ENCODE peak calls at places on chromosomes 16 and 17, in nine cellular contexts. One of them, this sample, is unnamed.

GRCh38 chr17:43892672-43892975 is 14.7 kb downstream of the MPP2 start:
- DNase-seq in glutamatergic neuron: no peak
- DNase-seq in fibroblast of lung: no peak
- DNase-seq in SK-N-SH: no peak
- DNase-seq in GM20000: no peak
- DNase-seq in osteoblast: no peak
- DNase-seq in brain microvascular endothelial cell: no peak
- DNase-seq in dorsolateral prefrontal cortex: no peak
- DNase-seq in left ventricle myocardium inferior: no peak
- DNase-seq in this sample: no peak

GRCh38 chr17:17603178-17603894 is 11.8 kb upstream of the PEMT start:
- DNase-seq in glutamatergic neuron: peak; percentile 85
- DNase-seq in fibroblast of lung: no peak
- DNase-seq in SK-N-SH: no peak
- DNase-seq in GM20000: no peak
- DNase-seq in osteoblast: no peak
- DNase-seq in brain microvascular endothelial cell: no peak
- DNase-seq in dorsolateral prefrontal cortex: no peak
- DNase-seq in left ventricle myocardium inferior: no peak
- DNase-seq in this sample: no peak

GRCh38 chr17:8799001-8799850 is at the start of gene MFSD6L:
- DNase-seq in glutamatergic neuron: no peak
- DNase-seq in fibroblast of lung: peak; percentile 16
- DNase-seq in SK-N-SH: no peak
- DNase-seq in GM20000: no peak
- DNase-seq in osteoblast: no peak
- DNase-seq in brain microvascular endothelial cell: peak; percentile 15
- DNase-seq in dorsolateral prefrontal cortex: no peak
- DNase-seq in left ventricle myocardium inferior: no peak
- DNase-seq in this sample: no peak

GRCh38 chr17:28395968-28396367 is 10.0 kb downstream of the SLC46A1 start:
- DNase-seq in glutamatergic neuron: no peak
- DNase-seq in fibroblast of lung: no peak
- DNase-seq in SK-N-SH: no peak
- DNase-seq in GM20000: no peak
- DNase-seq in osteoblast: no peak
- DNase-seq in brain microvascular endothelial cell: no peak
- DNase-seq in dorsolateral prefrontal cortex: no peak
- DNase-seq in left ventricle myocardium inferior: no peak
- DNase-seq in this sample: no peak

GRCh38 chr17:78484300-78485159 is 92.7 kb downstream of the DNAH17 start:
- DNase-seq in glutamatergic neuron: no peak
- DNase-seq in fibroblast of lung: no peak
- DNase-seq in SK-N-SH: no peak
- DNase-seq in GM20000: peak; percentile 86
- DNase-seq in osteoblast: peak; percentile 89
- DNase-seq in brain microvascular endothelial cell: peak; percentile 6
- DNase-seq in dorsolateral prefrontal cortex: no peak
- DNase-seq in left ventricle myocardium inferior: no peak
- DNase-seq in this sample: no peak

GRCh38 chr17:50904522-50905459 is 38.6 kb upstream of the TOB1 start:
- DNase-seq in glutamatergic neuron: no peak
- DNase-seq in fibroblast of lung: peak; percentile 45
- DNase-seq in SK-N-SH: peak; percentile 90
- DNase-seq in GM20000: no peak
- DNase-seq in osteoblast: no peak
- DNase-seq in brain microvascular endothelial cell: no peak
- DNase-seq in dorsolateral prefrontal cortex: peak; percentile 41
- DNase-seq in left ventricle myocardium inferior: peak; percentile 41
- DNase-seq in this sample: no peak

GRCh38 chr16:49183911-49184310 is 97.7 kb downstream of the CBLN1 start:
- DNase-seq in glutamatergic neuron: peak; percentile 55
- DNase-seq in fibroblast of lung: no peak
- DNase-seq in SK-N-SH: peak; percentile 37
- DNase-seq in GM20000: no peak
- DNase-seq in osteoblast: no peak
- DNase-seq in brain microvascular endothelial cell: no peak
- DNase-seq in dorsolateral prefrontal cortex: no peak
- DNase-seq in left ventricle myocardium inferior: no peak
- DNase-seq in this sample: no peak

GRCh38 chr16:275786-276232 is at the start of gene RGS11:
- DNase-seq in glutamatergic neuron: no peak
- DNase-seq in fibroblast of lung: no peak
- DNase-seq in SK-N-SH: peak; percentile 81
- DNase-seq in GM20000: no peak
- DNase-seq in osteoblast: peak; percentile 91
- DNase-seq in brain microvascular endothelial cell: no peak
- DNase-seq in dorsolateral prefrontal cortex: no peak
- DNase-seq in left ventricle myocardium inferior: no peak
- DNase-seq in this sample: no peak

GRCh38 chr17:77343031-77343866 is 202.5 kb downstream of the SEC14L1 start:
- DNase-seq in glutamatergic neuron: no peak
- DNase-seq in fibroblast of lung: no peak
- DNase-seq in SK-N-SH: no peak
- DNase-seq in GM20000: no peak
- DNase-seq in osteoblast: peak; percentile 2
- DNase-seq in brain microvascular endothelial cell: no peak
- DNase-seq in dorsolateral prefrontal cortex: no peak
- DNase-seq in left ventricle myocardium inferior: no peak
- DNase-seq in this sample: no peak

GRCh38 chr16:57054771-57055170 is 37.6 kb upstream of the CPNE2 start:
- DNase-seq in glutamatergic neuron: no peak
- DNase-seq in fibroblast of lung: no peak
- DNase-seq in SK-N-SH: no peak
- DNase-seq in GM20000: no peak
- DNase-seq in osteoblast: no peak
- DNase-seq in brain microvascular endothelial cell: no peak
- DNase-seq in dorsolateral prefrontal cortex: no peak
- DNase-seq in left ventricle myocardium inferior: no peak
- DNase-seq in this sample: no peak

DNA sequence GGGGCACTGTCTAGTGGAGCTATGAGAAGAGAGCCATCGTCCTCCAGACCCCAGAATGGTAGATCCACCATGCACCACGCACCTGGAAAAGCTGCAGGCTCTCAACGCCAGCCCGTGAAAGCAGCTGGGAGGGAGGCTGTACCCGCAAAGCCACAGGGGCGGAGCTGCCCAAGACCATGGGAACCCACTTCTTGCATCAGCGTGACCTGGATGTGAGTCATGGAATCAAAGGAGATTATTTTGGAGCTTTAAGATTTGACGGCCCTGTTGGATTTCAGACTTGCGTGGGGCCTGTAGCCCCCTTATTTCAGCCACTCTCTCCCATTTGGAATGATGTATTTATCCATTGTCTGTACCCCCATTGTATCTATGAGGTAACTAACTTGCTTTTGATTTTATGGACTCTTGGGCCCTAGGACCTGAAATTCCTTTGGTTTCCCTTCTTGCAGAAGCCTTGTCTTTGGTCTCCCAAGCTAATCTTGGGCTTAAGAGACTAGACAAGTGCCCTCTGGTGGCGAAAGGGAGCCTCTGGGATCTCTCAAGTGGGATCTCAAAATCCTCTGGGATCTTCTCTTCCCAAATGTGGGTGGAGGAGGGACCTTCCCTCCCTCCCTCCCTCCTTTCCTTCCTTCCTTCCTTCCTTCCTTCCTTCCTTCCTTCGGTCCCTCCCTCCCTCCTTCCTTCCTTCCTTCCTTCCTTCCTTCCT is 58.2 kb upstream of the HAPSTR1 start:
- DNase-seq in glutamatergic neuron: peak; percentile 28
- DNase-seq in fibroblast of lung: peak; percentile 69
- DNase-seq in SK-N-SH: peak; percentile 57
- DNase-seq in GM20000: peak; percentile 41
- DNase-seq in osteoblast: peak; percentile 85
- DNase-seq in brain microvascular endothelial cell: peak; percentile 62
- DNase-seq in dorsolateral prefrontal cortex: peak; percentile 43
- DNase-seq in left ventricle myocardium inferior: no peak
- DNase-seq in this sample: peak; percentile 56
- TF ChIP-seq CTCF in glutamatergic neuron: peak; percentile 20
- TF ChIP-seq CTCF in fibroblast of lung: peak; percentile 72
- TF ChIP-seq CTCF in SK-N-SH: peak; percentile 67
- TF ChIP-seq CTCF in GM20000: peak; percentile 9
- TF ChIP-seq CTCF in osteoblast: peak; percentile 67
- TF ChIP-seq CTCF in brain microvascular endothelial cell: peak; percentile 81
- TF ChIP-seq CTCF in dorsolateral prefrontal cortex: peak; percentile 54
- TF ChIP-seq CTCF in left ventricle myocardium inferior: peak; percentile 56
- TF ChIP-seq CTCF in this sample: peak; percentile 50

DNA sequence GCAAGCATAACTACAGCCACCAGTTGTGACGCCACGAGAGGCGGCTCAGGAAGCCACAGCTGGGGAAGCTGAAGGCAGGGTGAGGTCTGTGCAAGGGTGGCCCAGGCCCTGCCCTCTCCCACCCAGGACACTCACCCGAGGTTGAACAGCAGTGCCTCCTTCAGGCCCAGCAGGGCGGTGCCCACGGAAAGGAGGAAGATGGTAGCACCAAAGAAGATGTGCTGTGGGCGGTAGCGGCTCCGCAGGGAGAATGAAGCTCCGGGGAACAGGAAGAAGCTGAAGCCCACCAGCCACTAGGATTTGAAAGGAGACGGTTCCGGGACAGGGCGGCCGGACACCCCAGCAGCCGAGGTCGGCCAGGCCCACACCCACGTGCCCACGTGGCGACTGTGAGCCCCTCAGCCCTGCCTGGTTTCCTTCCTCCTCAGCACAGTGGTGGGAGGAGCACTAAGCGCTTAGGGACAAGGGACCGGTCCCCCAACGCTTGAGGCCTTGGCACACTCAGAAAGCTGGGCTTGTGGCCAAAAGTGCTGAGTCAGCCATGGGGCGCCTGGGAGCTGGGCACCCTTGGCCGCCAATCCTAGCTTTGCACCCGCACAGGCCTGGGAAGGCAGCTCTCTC is 11.0 kb downstream of the CYB561 start:
- DNase-seq in glutamatergic neuron: no peak
- DNase-seq in fibroblast of lung: peak; percentile 53
- DNase-seq in SK-N-SH: peak; percentile 69
- DNase-seq in GM20000: no peak
- DNase-seq in osteoblast: peak; percentile 97
- DNase-seq in brain microvascular endothelial cell: no peak
- DNase-seq in dorsolateral prefrontal cortex: peak; percentile 85
- DNase-seq in left ventricle myocardium inferior: peak; percentile 65
- DNase-seq in this sample: no peak
- TF ChIP-seq CTCF in glutamatergic neuron: peak; percentile 35
- TF ChIP-seq CTCF in fibroblast of lung: no peak
- TF ChIP-seq CTCF in SK-N-SH: peak; percentile 62
- TF ChIP-seq CTCF in GM20000: no peak
- TF ChIP-seq CTCF in osteoblast: peak; percentile 24
- TF ChIP-seq CTCF in brain microvascular endothelial cell: peak; percentile 40
- TF ChIP-seq CTCF in dorsolateral prefrontal cortex: no peak
- TF ChIP-seq CTCF in left ventricle myocardium inferior: no peak
- TF ChIP-seq CTCF in this sample: no peak

GRCh38 chr16:2452650-2453049 is 7.3 kb upstream of the TEDC2 start:
- DNase-seq in glutamatergic neuron: no peak
- DNase-seq in fibroblast of lung: no peak
- DNase-seq in SK-N-SH: no peak
- DNase-seq in GM20000: no peak
- DNase-seq in osteoblast: no peak
- DNase-seq in brain microvascular endothelial cell: no peak
- DNase-seq in dorsolateral prefrontal cortex: no peak
- DNase-seq in left ventricle myocardium inferior: no peak
- DNase-seq in this sample: no peak

GRCh38 chr16:2449118-2449517 is 10.8 kb upstream of the TEDC2 start:
- DNase-seq in glutamatergic neuron: no peak
- DNase-seq in fibroblast of lung: no peak
- DNase-seq in SK-N-SH: no peak
- DNase-seq in GM20000: no peak
- DNase-seq in osteoblast: no peak
- DNase-seq in brain microvascular endothelial cell: no peak
- DNase-seq in dorsolateral prefrontal cortex: no peak
- DNase-seq in left ventricle myocardium inferior: no peak
- DNase-seq in this sample: no peak

GRCh38 chr16:2451851-2452320 is 8.0 kb upstream of the TEDC2 start:
- DNase-seq in glutamatergic neuron: peak; percentile 58
- DNase-seq in fibroblast of lung: no peak
- DNase-seq in SK-N-SH: no peak
- DNase-seq in GM20000: no peak
- DNase-seq in osteoblast: no peak
- DNase-seq in brain microvascular endothelial cell: no peak
- DNase-seq in dorsolateral prefrontal cortex: no peak
- DNase-seq in left ventricle myocardium inferior: no peak
- DNase-seq in this sample: no peak

GRCh38 chr16:2450535-2450934 is 9.4 kb upstream of the TEDC2 start:
- DNase-seq in glutamatergic neuron: no peak
- DNase-seq in fibroblast of lung: no peak
- DNase-seq in SK-N-SH: no peak
- DNase-seq in GM20000: no peak
- DNase-seq in osteoblast: no peak
- DNase-seq in brain microvascular endothelial cell: no peak
- DNase-seq in dorsolateral prefrontal cortex: peak; percentile 70
- DNase-seq in left ventricle myocardium inferior: no peak
- DNase-seq in this sample: no peak

DNA sequence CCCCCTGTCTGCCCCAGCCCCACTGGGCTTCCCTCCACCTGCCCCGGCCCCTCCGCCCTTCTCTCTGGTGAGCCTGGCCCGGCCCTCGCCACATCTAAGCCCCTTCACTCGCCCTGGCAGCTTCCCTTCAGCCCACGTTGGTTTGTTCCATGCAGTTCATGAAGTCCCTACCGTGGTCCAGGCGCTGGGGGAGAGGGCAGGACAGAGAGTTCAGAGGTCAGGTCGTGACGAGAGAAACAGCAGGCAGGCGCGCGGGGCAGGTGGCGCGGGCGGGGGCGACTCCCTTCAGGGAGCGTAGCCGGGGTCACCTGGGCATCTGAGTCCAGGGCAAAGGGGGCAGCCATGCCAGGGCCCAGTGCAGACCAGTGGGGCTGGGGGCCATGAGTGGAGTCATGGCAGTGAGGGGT is 8.9 kb upstream of the TEDC2 start:
- DNase-seq in glutamatergic neuron: no peak
- DNase-seq in fibroblast of lung: no peak
- DNase-seq in SK-N-SH: no peak
- DNase-seq in GM20000: no peak
- DNase-seq in osteoblast: peak; percentile 59
- DNase-seq in brain microvascular endothelial cell: no peak
- DNase-seq in dorsolateral prefrontal cortex: no peak
- DNase-seq in left ventricle myocardium inferior: no peak
- DNase-seq in this sample: no peak
- TF ChIP-seq CTCF in glutamatergic neuron: no peak
- TF ChIP-seq CTCF in fibroblast of lung: no peak
- TF ChIP-seq CTCF in SK-N-SH: no peak
- TF ChIP-seq CTCF in GM20000: no peak
- TF ChIP-seq CTCF in osteoblast: no peak
- TF ChIP-seq CTCF in brain microvascular endothelial cell: no peak
- TF ChIP-seq CTCF in dorsolateral prefrontal cortex: no peak
- TF ChIP-seq CTCF in left ventricle myocardium inferior: no peak
- TF ChIP-seq CTCF in this sample: no peak

DNA sequence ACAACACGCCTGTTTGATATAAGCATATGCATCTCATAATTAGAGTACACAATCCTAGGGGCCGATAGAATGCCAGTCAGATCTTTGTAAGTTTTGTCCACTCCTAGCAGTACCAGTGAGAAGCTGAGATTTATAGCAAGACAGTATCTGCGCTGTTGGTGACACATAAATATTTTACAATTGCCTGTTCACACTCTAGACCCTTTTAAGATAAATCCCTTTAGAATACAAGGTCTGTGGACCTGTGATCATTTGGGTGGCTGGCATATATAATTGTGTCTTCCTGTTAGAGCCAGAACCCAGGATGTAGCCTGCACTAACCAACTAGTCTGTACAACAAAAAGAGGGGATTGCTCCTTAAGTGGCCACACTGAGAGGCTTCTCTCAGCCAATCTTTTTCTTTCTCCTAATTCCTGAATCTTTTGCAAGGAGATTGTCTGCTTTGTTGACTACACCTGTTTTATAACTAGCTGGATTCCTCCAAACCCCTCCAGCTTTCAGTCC is 74.7 kb downstream of the WIPI1 start:
- DNase-seq in glutamatergic neuron: no peak
- DNase-seq in fibroblast of lung: no peak
- DNase-seq in SK-N-SH: no peak
- DNase-seq in GM20000: no peak
- DNase-seq in osteoblast: no peak
- DNase-seq in brain microvascular endothelial cell: no peak
- DNase-seq in dorsolateral prefrontal cortex: no peak
- DNase-seq in left ventricle myocardium inferior: no peak
- DNase-seq in this sample: no peak
- TF ChIP-seq CTCF in glutamatergic neuron: no peak
- TF ChIP-seq CTCF in fibroblast of lung: no peak
- TF ChIP-seq CTCF in SK-N-SH: no peak
- TF ChIP-seq CTCF in GM20000: no peak
- TF ChIP-seq CTCF in osteoblast: no peak
- TF ChIP-seq CTCF in brain microvascular endothelial cell: no peak
- TF ChIP-seq CTCF in dorsolateral prefrontal cortex: no peak
- TF ChIP-seq CTCF in left ventricle myocardium inferior: no peak
- TF ChIP-seq CTCF in this sample: no peak